ENCODE peak calls at places on chromosomes 7 and 10, in five cellular contexts. I, W, V, C and J are unnamed samples.

GRCh38 chr7:30804078-30804661 is 33.0 kb downstream of the MINDY4 start:
- DNase-seq in I (no peak), W (no peak), V (peak), C (no peak), J (no peak)

GRCh38 chr7:81845628-81846259 is 75.9 kb upstream of the HGF start:
- DNase-seq in I (no peak), W (no peak), V (peak), C (no peak), J (no peak)

GRCh38 chr7:117715784-117716445 is 157.3 kb downstream of the CTTNBP2 start:
- DNase-seq in I (peak), W (no peak), V (peak), C (peak), J (peak)

GRCh38 chr7:128114806-128115205 is 83.6 kb upstream of the LRRC4 start:
- DNase-seq in I (no peak), W (no peak), V (no peak), C (no peak), J (no peak)

GRCh38 chr7:69843653-69844052 is 245.4 kb downstream of the AUTS2 start:
- DNase-seq in I (no peak), W (no peak), V (no peak), C (no peak), J (no peak)

GRCh38 chr7:68748934-68749695 is 849.2 kb upstream of the AUTS2 start:
- DNase-seq in I (no peak), W (no peak), V (no peak), C (no peak), J (no peak)

GRCh38 chr7:69962077-69962855 is 364.0 kb downstream of the AUTS2 start:
- DNase-seq in I (no peak), W (no peak), V (no peak), C (peak), J (peak)

GRCh38 chr10:97648557-97649404 is 8.3 kb downstream of the PI4K2A start:
- DNase-seq in I (peak), W (no peak), V (peak), C (no peak), J (no peak)

GRCh38 chr10:11683529-11684320 is 58.5 kb upstream of the ECHDC3 start:
- DNase-seq in I (no peak), W (no peak), V (no peak), C (no peak), J (no peak)

GRCh38 chr10:75399461-75400162 is 2.0 kb downstream of the ZNF503 start:
- DNase-seq in I (peak), W (no peak), V (peak), C (peak), J (peak)